ENCODE peak calls at places on chromosomes 2 and 18, in ten cellular contexts. One of them, this sample, is unnamed.

GRCh38 chr18:23634692-23635091 is 28.0 kb downstream of the ANKRD29 start:
- DNase-seq in upper lobe of right lung: no peak
- DNase-seq in AG10803: no peak
- DNase-seq in stimulated activated CD4-positive, alpha-beta T cell treated with anti-CD3 and anti-CD28 coated beads, Interleukin-2, amount 100 ng/mL, for 48 hours: no peak
- DNase-seq in NCI-H1105 treated with DMSO at 0.1 percent for 48 hours: no peak
- DNase-seq in breast epithelium: no peak
- DNase-seq in HS-5: no peak
- DNase-seq in central memory CD8-positive, alpha-beta T cell: no peak
- DNase-seq in T-helper 9 cell: no peak
- DNase-seq in SIG-M5: no peak
- DNase-seq in this sample: no peak

GRCh38 chr2:225458431-225459117 is 59.1 kb downstream of the NYAP2 start:
- DNase-seq in upper lobe of right lung: no peak
- DNase-seq in AG10803: no peak
- DNase-seq in stimulated activated CD4-positive, alpha-beta T cell treated with anti-CD3 and anti-CD28 coated beads, Interleukin-2, amount 100 ng/mL, for 48 hours: no peak
- DNase-seq in NCI-H1105 treated with DMSO at 0.1 percent for 48 hours: no peak
- DNase-seq in breast epithelium: no peak
- DNase-seq in HS-5: no peak
- DNase-seq in central memory CD8-positive, alpha-beta T cell: no peak
- DNase-seq in T-helper 9 cell: no peak
- DNase-seq in SIG-M5: peak
- DNase-seq in this sample: no peak

GRCh38 chr2:10765461-10765860 is 44.0 kb downstream of the ATP6V1C2 start:
- DNase-seq in upper lobe of right lung: no peak
- DNase-seq in AG10803: no peak
- DNase-seq in stimulated activated CD4-positive, alpha-beta T cell treated with anti-CD3 and anti-CD28 coated beads, Interleukin-2, amount 100 ng/mL, for 48 hours: no peak
- DNase-seq in NCI-H1105 treated with DMSO at 0.1 percent for 48 hours: no peak
- DNase-seq in breast epithelium: no peak
- DNase-seq in HS-5: no peak
- DNase-seq in central memory CD8-positive, alpha-beta T cell: no peak
- DNase-seq in T-helper 9 cell: no peak
- DNase-seq in SIG-M5: no peak
- DNase-seq in this sample: no peak

GRCh38 chr2:215435261-215435808 is 533 bp downstream of the FN1 start:
- DNase-seq in upper lobe of right lung: peak
- DNase-seq in AG10803: no peak
- DNase-seq in stimulated activated CD4-positive, alpha-beta T cell treated with anti-CD3 and anti-CD28 coated beads, Interleukin-2, amount 100 ng/mL, for 48 hours: no peak
- DNase-seq in NCI-H1105 treated with DMSO at 0.1 percent for 48 hours: peak
- DNase-seq in breast epithelium: no peak
- DNase-seq in HS-5: no peak
- DNase-seq in central memory CD8-positive, alpha-beta T cell: no peak
- DNase-seq in T-helper 9 cell: no peak
- DNase-seq in SIG-M5: no peak
- DNase-seq in this sample: no peak

GRCh38 chr2:174662459-174662858 is 64.9 kb upstream of the WIPF1 start:
- DNase-seq in upper lobe of right lung: no peak
- DNase-seq in AG10803: peak
- DNase-seq in stimulated activated CD4-positive, alpha-beta T cell treated with anti-CD3 and anti-CD28 coated beads, Interleukin-2, amount 100 ng/mL, for 48 hours: no peak
- DNase-seq in NCI-H1105 treated with DMSO at 0.1 percent for 48 hours: no peak
- DNase-seq in breast epithelium: no peak
- DNase-seq in HS-5: peak
- DNase-seq in central memory CD8-positive, alpha-beta T cell: no peak
- DNase-seq in T-helper 9 cell: no peak
- DNase-seq in SIG-M5: no peak
- DNase-seq in this sample: peak

GRCh38 chr18:10838594-10838993 is 310.8 kb downstream of the PIEZO2 start:
- DNase-seq in upper lobe of right lung: no peak
- DNase-seq in AG10803: no peak
- DNase-seq in stimulated activated CD4-positive, alpha-beta T cell treated with anti-CD3 and anti-CD28 coated beads, Interleukin-2, amount 100 ng/mL, for 48 hours: no peak
- DNase-seq in NCI-H1105 treated with DMSO at 0.1 percent for 48 hours: no peak
- DNase-seq in breast epithelium: no peak
- DNase-seq in HS-5: no peak
- DNase-seq in central memory CD8-positive, alpha-beta T cell: no peak
- DNase-seq in T-helper 9 cell: no peak
- DNase-seq in SIG-M5: no peak
- DNase-seq in this sample: no peak

GRCh38 chr18:80103231-80103630 is 5.8 kb upstream of the ADNP2 start:
- DNase-seq in upper lobe of right lung: no peak
- DNase-seq in AG10803: peak
- DNase-seq in stimulated activated CD4-positive, alpha-beta T cell treated with anti-CD3 and anti-CD28 coated beads, Interleukin-2, amount 100 ng/mL, for 48 hours: no peak
- DNase-seq in NCI-H1105 treated with DMSO at 0.1 percent for 48 hours: no peak
- DNase-seq in breast epithelium: no peak
- DNase-seq in HS-5: no peak
- DNase-seq in central memory CD8-positive, alpha-beta T cell: no peak
- DNase-seq in T-helper 9 cell: no peak
- DNase-seq in SIG-M5: no peak
- DNase-seq in this sample: no peak

GRCh38 chr2:172334988-172335387 is 92.4 kb upstream of the ITGA6 start:
- DNase-seq in upper lobe of right lung: no peak
- DNase-seq in AG10803: no peak
- DNase-seq in stimulated activated CD4-positive, alpha-beta T cell treated with anti-CD3 and anti-CD28 coated beads, Interleukin-2, amount 100 ng/mL, for 48 hours: no peak
- DNase-seq in NCI-H1105 treated with DMSO at 0.1 percent for 48 hours: no peak
- DNase-seq in breast epithelium: no peak
- DNase-seq in HS-5: no peak
- DNase-seq in central memory CD8-positive, alpha-beta T cell: no peak
- DNase-seq in T-helper 9 cell: no peak
- DNase-seq in SIG-M5: no peak
- DNase-seq in this sample: no peak

GRCh38 chr2:100321881-100322820 is at the start of gene LONRF2:
- DNase-seq in upper lobe of right lung: peak
- DNase-seq in AG10803: peak
- DNase-seq in stimulated activated CD4-positive, alpha-beta T cell treated with anti-CD3 and anti-CD28 coated beads, Interleukin-2, amount 100 ng/mL, for 48 hours: no peak
- DNase-seq in NCI-H1105 treated with DMSO at 0.1 percent for 48 hours: peak
- DNase-seq in breast epithelium: peak
- DNase-seq in HS-5: no peak
- DNase-seq in central memory CD8-positive, alpha-beta T cell: no peak
- DNase-seq in T-helper 9 cell: no peak
- DNase-seq in SIG-M5: no peak
- DNase-seq in this sample: no peak

GRCh38 chr2:26561376-26561775 is 79.8 kb downstream of the CIB4 start:
- DNase-seq in upper lobe of right lung: peak
- DNase-seq in AG10803: no peak
- DNase-seq in stimulated activated CD4-positive, alpha-beta T cell treated with anti-CD3 and anti-CD28 coated beads, Interleukin-2, amount 100 ng/mL, for 48 hours: no peak
- DNase-seq in NCI-H1105 treated with DMSO at 0.1 percent for 48 hours: no peak
- DNase-seq in breast epithelium: no peak
- DNase-seq in HS-5: no peak
- DNase-seq in central memory CD8-positive, alpha-beta T cell: no peak
- DNase-seq in T-helper 9 cell: no peak
- DNase-seq in SIG-M5: no peak
- DNase-seq in this sample: no peak

GRCh38 chr2:133262888-133263287 is 305.4 kb downstream of the NCKAP5 start:
- DNase-seq in upper lobe of right lung: no peak
- DNase-seq in AG10803: peak
- DNase-seq in stimulated activated CD4-positive, alpha-beta T cell treated with anti-CD3 and anti-CD28 coated beads, Interleukin-2, amount 100 ng/mL, for 48 hours: no peak
- DNase-seq in NCI-H1105 treated with DMSO at 0.1 percent for 48 hours: peak
- DNase-seq in breast epithelium: no peak
- DNase-seq in HS-5: no peak
- DNase-seq in central memory CD8-positive, alpha-beta T cell: no peak
- DNase-seq in T-helper 9 cell: no peak
- DNase-seq in SIG-M5: no peak
- DNase-seq in this sample: no peak

GRCh38 chr2:215535125-215535668 is 99.3 kb upstream of the FN1 start:
- DNase-seq in upper lobe of right lung: no peak
- DNase-seq in AG10803: peak
- DNase-seq in stimulated activated CD4-positive, alpha-beta T cell treated with anti-CD3 and anti-CD28 coated beads, Interleukin-2, amount 100 ng/mL, for 48 hours: no peak
- DNase-seq in NCI-H1105 treated with DMSO at 0.1 percent for 48 hours: no peak
- DNase-seq in breast epithelium: no peak
- DNase-seq in HS-5: no peak
- DNase-seq in central memory CD8-positive, alpha-beta T cell: no peak
- DNase-seq in T-helper 9 cell: no peak
- DNase-seq in SIG-M5: no peak
- DNase-seq in this sample: no peak

GRCh38 chr18:40956213-40956612 is 998.8 kb upstream of the PIK3C3 start:
- DNase-seq in upper lobe of right lung: no peak
- DNase-seq in AG10803: no peak
- DNase-seq in stimulated activated CD4-positive, alpha-beta T cell treated with anti-CD3 and anti-CD28 coated beads, Interleukin-2, amount 100 ng/mL, for 48 hours: no peak
- DNase-seq in NCI-H1105 treated with DMSO at 0.1 percent for 48 hours: no peak
- DNase-seq in breast epithelium: no peak
- DNase-seq in HS-5: no peak
- DNase-seq in central memory CD8-positive, alpha-beta T cell: no peak
- DNase-seq in T-helper 9 cell: no peak
- DNase-seq in SIG-M5: no peak
- DNase-seq in this sample: no peak

GRCh38 chr18:48161201-48161910 is 230.9 kb upstream of the SMAD2 start:
- DNase-seq in upper lobe of right lung: peak
- DNase-seq in AG10803: peak
- DNase-seq in stimulated activated CD4-positive, alpha-beta T cell treated with anti-CD3 and anti-CD28 coated beads, Interleukin-2, amount 100 ng/mL, for 48 hours: peak
- DNase-seq in NCI-H1105 treated with DMSO at 0.1 percent for 48 hours: peak
- DNase-seq in breast epithelium: peak
- DNase-seq in HS-5: peak
- DNase-seq in central memory CD8-positive, alpha-beta T cell: peak
- DNase-seq in T-helper 9 cell: peak
- DNase-seq in SIG-M5: no peak
- DNase-seq in this sample: peak

GRCh38 chr2:228181098-228182019 is at the start of gene SPHKAP:
- DNase-seq in upper lobe of right lung: no peak
- DNase-seq in AG10803: no peak
- DNase-seq in stimulated activated CD4-positive, alpha-beta T cell treated with anti-CD3 and anti-CD28 coated beads, Interleukin-2, amount 100 ng/mL, for 48 hours: no peak
- DNase-seq in NCI-H1105 treated with DMSO at 0.1 percent for 48 hours: no peak
- DNase-seq in breast epithelium: no peak
- DNase-seq in HS-5: no peak
- DNase-seq in central memory CD8-positive, alpha-beta T cell: no peak
- DNase-seq in T-helper 9 cell: no peak
- DNase-seq in SIG-M5: no peak
- DNase-seq in this sample: no peak

GRCh38 chr18:55998071-55998522 is 410.1 kb upstream of the TCF4 start:
- DNase-seq in upper lobe of right lung: no peak
- DNase-seq in AG10803: peak
- DNase-seq in stimulated activated CD4-positive, alpha-beta T cell treated with anti-CD3 and anti-CD28 coated beads, Interleukin-2, amount 100 ng/mL, for 48 hours: no peak
- DNase-seq in NCI-H1105 treated with DMSO at 0.1 percent for 48 hours: peak
- DNase-seq in breast epithelium: no peak
- DNase-seq in HS-5: no peak
- DNase-seq in central memory CD8-positive, alpha-beta T cell: no peak
- DNase-seq in T-helper 9 cell: no peak
- DNase-seq in SIG-M5: no peak
- DNase-seq in this sample: no peak

GRCh38 chr2:84906900-84907714 is 1.7 kb downstream of the TMSB10 start:
- DNase-seq in upper lobe of right lung: peak
- DNase-seq in AG10803: peak
- DNase-seq in stimulated activated CD4-positive, alpha-beta T cell treated with anti-CD3 and anti-CD28 coated beads, Interleukin-2, amount 100 ng/mL, for 48 hours: no peak
- DNase-seq in NCI-H1105 treated with DMSO at 0.1 percent for 48 hours: peak
- DNase-seq in breast epithelium: no peak
- DNase-seq in HS-5: no peak
- DNase-seq in central memory CD8-positive, alpha-beta T cell: peak
- DNase-seq in T-helper 9 cell: no peak
- DNase-seq in SIG-M5: peak
- DNase-seq in this sample: peak

GRCh38 chr2:226079677-226080076 is 680.2 kb downstream of the NYAP2 start:
- DNase-seq in upper lobe of right lung: no peak
- DNase-seq in AG10803: peak
- DNase-seq in stimulated activated CD4-positive, alpha-beta T cell treated with anti-CD3 and anti-CD28 coated beads, Interleukin-2, amount 100 ng/mL, for 48 hours: no peak
- DNase-seq in NCI-H1105 treated with DMSO at 0.1 percent for 48 hours: no peak
- DNase-seq in breast epithelium: no peak
- DNase-seq in HS-5: peak
- DNase-seq in central memory CD8-positive, alpha-beta T cell: no peak
- DNase-seq in T-helper 9 cell: no peak
- DNase-seq in SIG-M5: no peak
- DNase-seq in this sample: no peak

GRCh38 chr2:203819434-203820133 is 48.0 kb upstream of the CTLA4 start:
- DNase-seq in upper lobe of right lung: no peak
- DNase-seq in AG10803: peak
- DNase-seq in stimulated activated CD4-positive, alpha-beta T cell treated with anti-CD3 and anti-CD28 coated beads, Interleukin-2, amount 100 ng/mL, for 48 hours: no peak
- DNase-seq in NCI-H1105 treated with DMSO at 0.1 percent for 48 hours: no peak
- DNase-seq in breast epithelium: no peak
- DNase-seq in HS-5: no peak
- DNase-seq in central memory CD8-positive, alpha-beta T cell: no peak
- DNase-seq in T-helper 9 cell: no peak
- DNase-seq in SIG-M5: no peak
- DNase-seq in this sample: no peak

GRCh38 chr2:215565897-215566296 is 130.0 kb upstream of the FN1 start:
- DNase-seq in upper lobe of right lung: no peak
- DNase-seq in AG10803: no peak
- DNase-seq in stimulated activated CD4-positive, alpha-beta T cell treated with anti-CD3 and anti-CD28 coated beads, Interleukin-2, amount 100 ng/mL, for 48 hours: no peak
- DNase-seq in NCI-H1105 treated with DMSO at 0.1 percent for 48 hours: no peak
- DNase-seq in breast epithelium: no peak
- DNase-seq in HS-5: no peak
- DNase-seq in central memory CD8-positive, alpha-beta T cell: no peak
- DNase-seq in T-helper 9 cell: no peak
- DNase-seq in SIG-M5: no peak
- DNase-seq in this sample: no peak

This sample was measured in lower leg skin.